ENCODE peak calls at places on chromosomes 4 and X, in nine cellular contexts. X is fibroblast of pulmonary artery, Q is astrocyte of the spinal cord, E is ascending aorta, Y is mammary epithelial cell, S is A549, N is fibroblast of lung, M is adrenal gland, P is fibroblast of the aortic adventitia. T is an unnamed sample.

GRCh38 chr4:169064281-169064680 is 54.2 kb upstream of the CBR4 start:
- DNase-seq in X (no peak), Q (no peak), E (no peak), Y (peak), S (no peak), N (no peak), M (no peak), P (peak), T (peak)

GRCh38 chr4:185839204-185839712 is 27.3 kb upstream of the SORBS2 start:
- DNase-seq in X (peak), Q (peak), E (peak), Y (peak), S (peak), N (peak), M (peak), P (peak), T (peak)

GRCh38 chr4:106502106-106502699 is 133.6 kb upstream of the GIMD1 start:
- DNase-seq in X (peak), Q (peak), E (peak), Y (peak), S (peak), N (peak), M (peak), P (peak), T (peak)

GRCh38 chr4:41613362-41613761 is 75.4 kb downstream of the LIMCH1 start:
- DNase-seq in X (no peak), Q (no peak), E (no peak), Y (no peak), S (no peak), N (peak), M (no peak), P (no peak), T (no peak)

GRCh38 chr4:94724016-94724415 is 33.7 kb upstream of the BMPR1B start:
- DNase-seq in X (no peak), Q (no peak), E (no peak), Y (no peak), S (peak), N (no peak), M (no peak), P (no peak), T (no peak)

GRCh38 chr4:64584981-64585557 is 175.8 kb upstream of the TECRL start:
- DNase-seq in X (peak), Q (peak), E (no peak), Y (peak), S (peak), N (peak), M (peak), P (peak), T (peak)

GRCh38 chrX:11100281-11101035 is 10.7 kb upstream of the HCCS start:
- DNase-seq in X (peak), Q (peak), E (peak), Y (peak), S (peak), N (peak), M (peak), P (peak), T (peak)

GRCh38 chr4:154584259-154584658 is 6.3 kb downstream of the FGA start:
- DNase-seq in X (no peak), Q (no peak), E (no peak), Y (no peak), S (no peak), N (no peak), M (no peak), P (no peak), T (no peak)

GRCh38 chr4:2948895-2949781 is 14.1 kb downstream of the NOP14 start:
- DNase-seq in X (peak), Q (no peak), E (no peak), Y (no peak), S (peak), N (no peak), M (peak), P (peak), T (peak)

GRCh38 chr4:26803462-26803861 is 57.2 kb upstream of the STIM2 start:
- DNase-seq in X (no peak), Q (no peak), E (no peak), Y (no peak), S (no peak), N (peak), M (no peak), P (no peak), T (peak)

GRCh38 chrX:1554469-1555210 is 17.7 kb upstream of the P2RY8 start:
- DNase-seq in X (no peak), Q (no peak), E (peak), Y (no peak), S (no peak), N (no peak), M (no peak), P (no peak), T (no peak)

GRCh38 chr4:48008021-48008596 is 8.4 kb downstream of the CNGA1 start:
- DNase-seq in X (no peak), Q (peak), E (no peak), Y (peak), S (peak), N (no peak), M (no peak), P (no peak), T (no peak)

GRCh38 chr4:42927946-42928345 is 35.4 kb downstream of the GRXCR1 start:
- DNase-seq in X (no peak), Q (no peak), E (no peak), Y (no peak), S (no peak), N (no peak), M (no peak), P (no peak), T (peak)

GRCh38 chrX:47573334-47574095 is 8.7 kb upstream of the TIMP1 start:
- DNase-seq in X (peak), Q (peak), E (peak), Y (peak), S (no peak), N (peak), M (no peak), P (peak), T (peak)

GRCh38 chrX:40006025-40007017 is 91.4 kb downstream of the BCOR start:
- DNase-seq in X (peak), Q (no peak), E (no peak), Y (no peak), S (no peak), N (peak), M (peak), P (no peak), T (no peak)

GRCh38 chrX:57453901-57454300 is 137.9 kb upstream of the ZXDB start:
- DNase-seq in X (peak), Q (no peak), E (no peak), Y (peak), S (peak), N (no peak), M (peak), P (peak), T (peak)

GRCh38 chr4:76585897-76586360 is 150.9 kb downstream of the SHROOM3 start:
- DNase-seq in X (peak), Q (peak), E (peak), Y (peak), S (peak), N (peak), M (peak), P (no peak), T (peak)

GRCh38 chrX:9851890-9852289 is 65.7 kb downstream of the SHROOM2 start:
- DNase-seq in X (no peak), Q (no peak), E (no peak), Y (no peak), S (no peak), N (peak), M (no peak), P (no peak), T (no peak)

GRCh38 chr4:186936496-186937375 is 213.1 kb upstream of the FAT1 start:
- DNase-seq in X (peak), Q (peak), E (no peak), Y (peak), S (peak), N (peak), M (no peak), P (peak), T (peak)

GRCh38 chr4:111230265-111230664 is 607.4 kb upstream of the PITX2 start:
- DNase-seq in X (no peak), Q (peak), E (no peak), Y (no peak), S (no peak), N (peak), M (no peak), P (no peak), T (no peak)

GRCh38 chr4:139889194-139889762 is 223.7 kb downstream of the MGST2 start:
- DNase-seq in X (no peak), Q (no peak), E (no peak), Y (peak), S (no peak), N (no peak), M (no peak), P (no peak), T (peak)

GRCh38 chr4:151031831-151032605 is 16.9 kb upstream of the LRBA start:
- DNase-seq in X (peak), Q (peak), E (no peak), Y (peak), S (peak), N (peak), M (no peak), P (peak), T (peak)

GRCh38 chr4:165294907-165295306 is 32.6 kb upstream of the MSMO1 start:
- DNase-seq in X (no peak), Q (no peak), E (no peak), Y (no peak), S (no peak), N (no peak), M (no peak), P (no peak), T (no peak)

GRCh38 chr4:52250124-52250523 is 199.0 kb downstream of the SPATA18 start:
- DNase-seq in X (peak), Q (peak), E (peak), Y (no peak), S (no peak), N (no peak), M (peak), P (peak), T (no peak)

GRCh38 chrX:67780694-67781109 is 236.9 kb downstream of the AR start:
- DNase-seq in X (peak), Q (peak), E (peak), Y (peak), S (peak), N (peak), M (peak), P (peak), T (peak)

GRCh38 chr4:73850261-73850970 is 2.7 kb upstream of the PF4V1 start:
- DNase-seq in X (no peak), Q (no peak), E (no peak), Y (no peak), S (no peak), N (no peak), M (no peak), P (no peak), T (peak)

DNA sequence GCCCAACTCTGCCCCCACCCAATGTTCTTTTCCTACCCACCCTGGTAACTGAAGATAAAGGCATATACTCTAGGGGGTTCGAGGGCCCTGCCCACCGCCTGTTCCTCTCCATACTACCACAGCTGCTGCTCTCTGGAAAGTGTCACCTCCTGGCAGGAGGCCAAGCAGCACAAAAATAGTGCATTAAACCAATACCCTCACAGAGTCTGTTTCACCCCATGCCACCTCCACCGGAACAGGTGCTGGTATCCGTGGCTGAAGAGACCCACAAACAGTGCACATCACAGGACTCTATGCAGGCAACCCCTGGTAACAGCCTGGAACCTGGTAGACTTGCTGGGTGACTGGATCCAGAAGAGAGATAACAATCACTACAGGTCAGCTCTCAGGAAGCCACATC is 85.1 kb upstream of the CTSO start:
- DNase-seq in X (no peak), Q (no peak), E (no peak), Y (no peak), S (no peak), N (no peak), M (no peak), P (no peak), T (no peak)
- H3K4me3 ChIP-seq in X (no peak), Q (no peak), E (no peak), Y (no peak), S (no peak), N (no peak), M (no peak), P (no peak), T (no peak)

GRCh38 chrX:132090370-132091152 is 37.3 kb downstream of the FRMD7 start:
- DNase-seq in X (no peak), Q (no peak), E (no peak), Y (no peak), S (no peak), N (no peak), M (no peak), P (no peak), T (no peak)

GRCh38 chrX:132094169-132094568 is 33.7 kb downstream of the FRMD7 start:
- DNase-seq in X (no peak), Q (peak), E (no peak), Y (no peak), S (no peak), N (peak), M (no peak), P (peak), T (no peak)

GRCh38 chrX:132093239-132093860 is 34.5 kb downstream of the FRMD7 start:
- DNase-seq in X (no peak), Q (no peak), E (no peak), Y (no peak), S (no peak), N (no peak), M (no peak), P (no peak), T (no peak)

GRCh38 chrX:132086717-132087116 is 41.1 kb downstream of the FRMD7 start:
- DNase-seq in X (peak), Q (no peak), E (no peak), Y (peak), S (no peak), N (peak), M (no peak), P (peak), T (peak)

GRCh38 chrX:132092439-132093065 is 35.3 kb downstream of the FRMD7 start:
- DNase-seq in X (peak), Q (peak), E (peak), Y (peak), S (peak), N (peak), M (peak), P (peak), T (peak)
- TF ChIP-seq CTCF in X (peak), Q (peak), E (peak), Y (peak), S (peak), N (peak), M (peak), P (peak), T (peak)

GRCh38 chr4:1200425-1201035 is 28.1 kb upstream of the SPON2 start:
- DNase-seq in X (peak), Q (peak), E (peak), Y (no peak), S (no peak), N (peak), M (peak), P (peak), T (no peak)
- H3K4me3 ChIP-seq in X (peak), Q (no peak), E (no peak), Y (no peak), S (no peak), N (peak), M (peak), P (no peak), T (no peak)

GRCh38 chr4:1010522-1011021 is 854 bp upstream of the FGFRL1 start:
- DNase-seq in X (peak), Q (peak), E (peak), Y (peak), S (peak), N (peak), M (peak), P (peak), T (peak)

GRCh38 chr4:1008840-1009646 is 2.4 kb upstream of the FGFRL1 start:
- DNase-seq in X (no peak), Q (no peak), E (no peak), Y (peak), S (no peak), N (no peak), M (no peak), P (no peak), T (peak)

GRCh38 chr4:1012031-1012739 is 759 bp downstream of the FGFRL1 start:
- DNase-seq in X (no peak), Q (peak), E (no peak), Y (peak), S (peak), N (peak), M (peak), P (no peak), T (peak)

GRCh38 chr4:1011022-1011694 is at the start of gene FGFRL1:
- DNase-seq in X (peak), Q (peak), E (peak), Y (peak), S (peak), N (peak), M (peak), P (peak), T (peak)

GRCh38 chr4:1009647-1010521 is 1.5 kb upstream of the FGFRL1 start:
- DNase-seq in X (peak), Q (peak), E (peak), Y (peak), S (peak), N (peak), M (peak), P (peak), T (peak)
- TF ChIP-seq CTCF in X (no peak), Q (peak), E (no peak), Y (peak), S (peak), N (peak), M (peak), P (peak), T (no peak)

DNA sequence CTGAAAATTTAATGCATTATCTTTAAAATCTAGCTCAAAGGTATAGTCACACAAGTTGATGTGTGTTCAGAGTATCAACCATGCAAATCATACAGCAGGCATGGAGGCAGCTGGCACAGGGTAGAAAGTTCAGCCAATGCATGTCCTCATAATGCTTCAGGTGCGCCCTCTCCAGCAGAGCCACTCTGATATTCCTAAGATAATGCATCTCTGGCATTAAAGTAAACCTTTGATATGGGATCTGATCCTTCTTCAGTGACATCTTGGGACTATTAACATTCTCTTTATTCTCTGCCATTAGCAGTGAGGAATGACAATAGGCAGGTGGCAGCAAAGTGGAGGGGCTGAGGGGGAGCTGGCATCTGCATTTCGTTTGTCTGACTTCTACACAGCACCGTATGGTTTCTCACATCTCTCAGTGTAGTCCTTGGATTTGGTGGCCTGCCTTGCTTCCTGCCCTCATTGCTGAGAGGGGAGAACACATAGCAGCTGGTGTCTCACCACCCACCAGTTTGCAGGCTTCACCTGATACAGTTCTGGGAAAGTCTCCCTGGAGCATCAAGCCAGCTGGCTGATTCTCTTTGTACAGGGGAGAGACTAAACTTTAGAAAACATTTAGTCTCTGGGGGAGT is 168.7 kb upstream of the TBC1D9 start:
- DNase-seq in X (no peak), Q (no peak), E (no peak), Y (no peak), S (no peak), N (no peak), M (no peak), P (no peak), T (no peak)
- H3K4me3 ChIP-seq in X (no peak), Q (no peak), E (no peak), Y (no peak), S (no peak), N (no peak), M (no peak), P (no peak), T (no peak)